ENCODE peak calls at places on chromosomes 13 and 19, in ten cellular contexts. T is aorta, J is brain microvascular endothelial cell, L is adipocyte, X is gastrocnemius medialis, I is thyroid gland, C is bronchial epithelial cell, S is spleen, N is uterus, V is endothelial cell of umbilical vein. Z is an unnamed sample.
A peak's percentile ranks its signal among the peaks of the same experiment; 100 is the strongest.

GRCh38 chr13:20387441-20387971 is 138.2 kb downstream of the CRYL1 start:
- DNase-seq in S (no peak), X (no peak), J (no peak), I (no peak), T (no peak), N (no peak), V (no peak), L (no peak), C (peak; percentile 99), Z (no peak)

GRCh38 chr19:52270266-52270885 is 989 bp downstream of the ZNF766 start:
- DNase-seq in C (peak; percentile 1), T (no peak), J (no peak), X (no peak), V (no peak), I (no peak), N (no peak), S (no peak), L (peak; percentile 64), Z (peak; percentile 16)

GRCh38 chr13:68940049-68940448 is 1167.6 kb upstream of the ATXN8OS start:
- DNase-seq in T (no peak), J (no peak), V (no peak), I (no peak), L (no peak), X (no peak), N (no peak), S (no peak), C (no peak), Z (no peak)

GRCh38 chr13:92677571-92677970 is 549.0 kb upstream of the GPC6 start:
- DNase-seq in V (no peak), T (no peak), C (no peak), S (no peak), X (no peak), I (no peak), N (no peak), J (no peak), L (no peak), Z (no peak)

GRCh38 chr13:38024431-38024830 is 154.9 kb upstream of the TRPC4 start:
- DNase-seq in S (no peak), N (no peak), I (no peak), V (peak; percentile 10), L (peak; percentile 38), X (no peak), T (no peak), J (peak; percentile 2), C (peak; percentile 43), Z (no peak)

GRCh38 chr13:105462981-105463380 is 1072.5 kb downstream of the EFNB2 start:
- DNase-seq in V (peak; percentile 85), N (no peak), I (no peak), J (no peak), S (no peak), T (no peak), C (no peak), X (no peak), L (peak; percentile 43), Z (no peak)

GRCh38 chr19:46717034-46717715 is at the start of gene PRKD2:
- DNase-seq in L (peak; percentile 93), T (peak; percentile 95), J (peak; percentile 70), X (peak; percentile 82), N (peak; percentile 93), V (peak; percentile 84), C (peak; percentile 31), I (peak; percentile 90), S (peak; percentile 97), Z (peak; percentile 90)

GRCh38 chr13:80547885-80548284 is 207.0 kb upstream of the SPRY2 start:
- DNase-seq in I (no peak), X (no peak), N (no peak), L (no peak), C (no peak), S (no peak), V (peak; percentile 84), T (no peak), J (peak; percentile 37), Z (no peak)

GRCh38 chr13:108266316-108266936 is 3.1 kb upstream of the TNFSF13B start:
- DNase-seq in S (peak; percentile 72), V (peak; percentile 26), I (no peak), N (no peak), T (no peak), C (no peak), L (no peak), J (no peak), X (no peak), Z (no peak)

GRCh38 chr19:54190942-54191670 is at the start of gene TSEN34:
- DNase-seq in N (no peak), C (no peak), J (peak; percentile 64), T (peak; percentile 94), X (no peak), L (peak; percentile 93), V (no peak), S (peak; percentile 98), I (peak; percentile 89), Z (peak; percentile 81)

GRCh38 chr19:36916991-36917390 is 859 bp downstream of the ZNF568 start:
- DNase-seq in I (peak; percentile 9), X (no peak), S (no peak), V (no peak), J (peak; percentile 25), T (no peak), N (no peak), C (peak; percentile 20), L (no peak), Z (no peak)

GRCh38 chr19:44284968-44285367 is 19.9 kb downstream of the ZNF235 start:
- DNase-seq in S (no peak), L (no peak), V (no peak), C (no peak), J (no peak), T (no peak), X (no peak), I (no peak), N (no peak), Z (no peak)

GRCh38 chr19:46856062-46857022 is 4.5 kb upstream of the ARHGAP35 start:
- DNase-seq in T (peak; percentile 98), N (peak; percentile 97), L (peak; percentile 98), X (peak; percentile 97), I (peak; percentile 96), C (peak; percentile 85), S (peak; percentile 98), J (peak; percentile 95), V (peak; percentile 92), Z (peak; percentile 99)

GRCh38 chr19:21084343-21084742 is 2.3 kb downstream of the ZNF714 start:
- DNase-seq in S (no peak), J (peak; percentile 44), N (no peak), X (no peak), L (peak; percentile 35), V (no peak), C (peak; percentile 59), I (peak; percentile 73), T (no peak), Z (no peak)

GRCh38 chr19:18762125-18763023 is 28.7 kb downstream of the COMP start:
- DNase-seq in T (peak; percentile 73), V (peak; percentile 40), I (peak; percentile 99), L (no peak), X (peak; percentile 89), S (no peak), J (no peak), C (peak; percentile 86), N (peak; percentile 65), Z (peak; percentile 44)

GRCh38 chr13:59890064-59890463 is 273.7 kb downstream of the DIAPH3 start:
- DNase-seq in N (no peak), I (no peak), S (no peak), X (no peak), C (no peak), J (no peak), T (no peak), L (peak; percentile 39), V (no peak), Z (no peak)

GRCh38 chr19:17124025-17124424 is 48.4 kb downstream of the MYO9B start:
- DNase-seq in L (no peak), X (no peak), C (no peak), N (no peak), T (no peak), V (no peak), J (no peak), I (no peak), S (no peak), Z (no peak)
- H3K4me3 ChIP-seq in L (no peak overlapping the region), X (no peak overlapping the region), C (no peak overlapping the region), N (no peak overlapping the region), T (no peak overlapping the region), V (no peak overlapping the region), J (no peak overlapping the region), I (no peak overlapping the region), S (peak overlapping the region; percentile 5), Z (no peak overlapping the region)

GRCh38 chr13:111614009-111614408 is 293.6 kb downstream of the TEX29 start:
- DNase-seq in V (no peak), X (no peak), L (no peak), T (no peak), N (no peak), I (no peak), S (no peak), J (no peak), C (no peak), Z (no peak)
- H3K27me3 ChIP-seq in V (no peaks in the 10 kb centered on the region), X (no peaks in the 10 kb centered on the region), L (no peaks in the 10 kb centered on the region), T (no peaks in the 10 kb centered on the region), N (no peaks in the 10 kb centered on the region), I (no peaks in the 10 kb centered on the region), S (no peaks in the 10 kb centered on the region), J (no peaks in the 10 kb centered on the region), C (no peaks in the 10 kb centered on the region), Z (no peaks in the 10 kb centered on the region)

DNA sequence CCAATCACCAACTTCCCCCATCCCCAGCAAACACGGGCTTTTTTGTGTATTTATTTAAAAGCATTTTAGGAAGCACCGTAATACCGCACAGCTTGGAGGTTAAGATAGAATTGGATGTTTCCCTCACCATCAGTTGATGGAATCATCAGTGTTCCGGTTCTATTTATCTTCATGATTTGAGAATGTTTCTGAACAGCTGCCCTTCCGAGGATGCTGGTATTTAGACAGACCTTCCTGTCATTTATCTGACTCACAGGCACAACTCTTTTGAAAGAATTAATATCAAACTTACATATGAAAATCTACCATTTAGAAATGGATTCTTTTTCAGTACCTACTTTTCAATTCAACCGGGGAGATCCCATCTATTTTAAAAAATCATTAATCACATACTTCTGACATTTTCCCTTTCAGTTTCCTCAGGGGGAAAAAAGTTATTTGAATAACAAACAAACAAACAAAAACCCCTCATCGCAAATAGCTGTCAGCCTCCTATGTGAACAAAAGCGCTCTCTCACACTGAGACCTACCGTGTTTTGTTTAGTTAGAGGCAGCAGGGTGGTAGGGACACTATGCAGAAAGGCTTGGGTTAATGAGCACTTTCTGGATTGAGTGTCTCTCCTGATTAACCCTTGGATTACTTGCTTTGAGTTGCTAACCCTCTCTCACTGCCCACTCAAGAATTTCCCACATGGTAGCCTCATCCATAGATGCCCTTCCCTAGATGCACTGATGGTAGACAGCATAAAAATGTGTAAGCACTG is 189.3 kb downstream of the TM9SF2 start:
- DNase-seq in L (no peak), N (no peak), V (no peak), J (no peak), S (no peak), C (no peak), T (no peak), X (no peak), I (no peak), Z (no peak)
- H3K4me3 ChIP-seq in L (no peak overlapping the region), N (no peak overlapping the region), V (no peak overlapping the region), J (no peak overlapping the region), S (no peak overlapping the region), C (no peak overlapping the region), T (no peak overlapping the region), X (no peak overlapping the region), I (no peak overlapping the region), Z (no peak overlapping the region)

DNA sequence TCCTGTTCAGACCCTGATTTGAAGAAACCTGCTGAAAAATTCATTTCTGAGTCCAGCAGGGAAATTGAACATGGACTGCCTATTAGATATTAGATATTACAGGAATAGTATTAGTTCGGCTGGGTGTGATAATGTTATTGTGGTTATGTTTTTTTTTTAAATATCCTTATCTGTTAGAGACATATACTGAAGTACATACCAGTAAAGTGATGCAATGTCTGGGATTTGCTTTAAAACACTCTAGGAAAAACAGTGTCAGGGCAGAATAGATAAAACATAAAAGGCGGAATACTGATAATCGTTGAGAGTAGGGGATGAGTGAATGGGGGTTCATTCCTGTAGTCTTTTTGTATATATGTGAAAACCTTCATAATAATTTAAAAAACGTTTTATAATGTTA is 28.7 kb upstream of the AMER2 start:
- DNase-seq in I (no peak), J (peak; percentile 20), V (no peak), L (no peak), N (no peak), C (no peak), S (no peak), X (no peak), T (no peak), Z (no peak)
- H3K27me3 ChIP-seq in I (no peaks in the 10 kb centered on the region), J (no peaks in the 10 kb centered on the region), V (no peaks in the 10 kb centered on the region), L (peaks cover 48% of the 10 kb centered on the region), N (no peaks in the 10 kb centered on the region), C (no peaks in the 10 kb centered on the region), S (peaks cover 5% of the 10 kb centered on the region), X (no peaks in the 10 kb centered on the region), T (no peaks in the 10 kb centered on the region), Z (peaks cover 6% of the 10 kb centered on the region)

Z was measured in MG63.